ENCODE peak calls at places on chromosomes 3 and 15, in eight cellular contexts. N, L, W, I, P, B, O and J are unnamed samples.

GRCh38 chr3:8629151-8630021 is 15.2 kb downstream of the SSUH2 start:
- DNase-seq in I (peak; percentile 71), P (no peak), B (peak; percentile 30), N (peak; percentile 91), W (peak; percentile 82), L (peak; percentile 94), O (no peak), J (no peak)

GRCh38 chr3:22585504-22585903 is 617.6 kb upstream of the UBE2E2 start:
- DNase-seq in W (no peak), B (no peak), N (no peak), L (no peak), O (no peak), I (no peak), P (no peak), J (no peak)

GRCh38 chr3:162684260-162684659 is 1187.7 kb downstream of the OTOL1 start:
- DNase-seq in L (no peak), P (no peak), B (no peak), I (no peak), W (no peak), N (no peak), O (no peak), J (no peak)

GRCh38 chr3:152830245-152830644 is 4.7 kb upstream of the P2RY1 start:
- DNase-seq in N (no peak), B (no peak), O (no peak), P (no peak), W (no peak), I (no peak), L (no peak), J (no peak)

GRCh38 chr3:69214241-69214640 is 91.8 kb upstream of the LMOD3 start:
- DNase-seq in O (no peak), B (no peak), N (no peak), P (no peak), W (no peak), I (no peak), L (no peak), J (no peak)

GRCh38 chr3:89787995-89788394 is 680.6 kb downstream of the EPHA3 start:
- DNase-seq in N (no peak), I (no peak), W (no peak), O (no peak), P (no peak), L (no peak), B (no peak), J (no peak)

GRCh38 chr3:23248594-23249131 is 45.5 kb downstream of the UBE2E2 start:
- DNase-seq in B (no peak), W (no peak), N (no peak), P (no peak), L (no peak), I (no peak), O (no peak), J (peak; percentile 39)

GRCh38 chr3:11919390-11919789 is 72.7 kb upstream of the TAMM41 start:
- DNase-seq in B (no peak), L (peak; percentile 20), W (no peak), O (no peak), P (no peak), N (no peak), I (no peak), J (no peak)

GRCh38 chr3:124207873-124208473 is 216.0 kb upstream of the ROPN1 start:
- DNase-seq in L (no peak), W (no peak), O (no peak), B (no peak), N (no peak), P (no peak), I (no peak), J (no peak)

GRCh38 chr15:83816124-83816883 is 162.4 kb downstream of the ADAMTSL3 start:
- DNase-seq in P (no peak), I (no peak), L (no peak), O (no peak), B (no peak), N (no peak), W (no peak), J (no peak)

GRCh38 chr15:47661661-47662180 is 55.6 kb upstream of the SEMA6D start:
- DNase-seq in P (no peak), L (no peak), W (no peak), N (no peak), B (no peak), O (no peak), I (no peak), J (no peak)

GRCh38 chr3:130312374-130312773 is 33.1 kb upstream of the COL6A5 start:
- DNase-seq in P (no peak), N (no peak), L (no peak), W (no peak), B (no peak), I (no peak), O (no peak), J (no peak)

GRCh38 chr3:66392966-66393485 is 107.8 kb downstream of the LRIG1 start:
- DNase-seq in N (peak; percentile 9), I (peak; percentile 48), B (no peak), O (no peak), P (no peak), L (no peak), W (no peak), J (no peak)

GRCh38 chr3:43641306-43642114 is 19.7 kb upstream of the ANO10 start:
- DNase-seq in N (no peak), W (no peak), B (no peak), I (no peak), L (no peak), O (no peak), P (no peak), J (no peak)

GRCh38 chr3:64974401-64974800 is 286.6 kb upstream of the ADAMTS9 start:
- DNase-seq in B (no peak), O (no peak), L (no peak), W (no peak), P (no peak), I (no peak), N (no peak), J (no peak)

GRCh38 chr3:27613846-27614500 is 108.2 kb downstream of the EOMES start:
- DNase-seq in B (no peak), P (no peak), W (no peak), N (no peak), I (no peak), L (no peak), O (no peak), J (no peak)

DNA sequence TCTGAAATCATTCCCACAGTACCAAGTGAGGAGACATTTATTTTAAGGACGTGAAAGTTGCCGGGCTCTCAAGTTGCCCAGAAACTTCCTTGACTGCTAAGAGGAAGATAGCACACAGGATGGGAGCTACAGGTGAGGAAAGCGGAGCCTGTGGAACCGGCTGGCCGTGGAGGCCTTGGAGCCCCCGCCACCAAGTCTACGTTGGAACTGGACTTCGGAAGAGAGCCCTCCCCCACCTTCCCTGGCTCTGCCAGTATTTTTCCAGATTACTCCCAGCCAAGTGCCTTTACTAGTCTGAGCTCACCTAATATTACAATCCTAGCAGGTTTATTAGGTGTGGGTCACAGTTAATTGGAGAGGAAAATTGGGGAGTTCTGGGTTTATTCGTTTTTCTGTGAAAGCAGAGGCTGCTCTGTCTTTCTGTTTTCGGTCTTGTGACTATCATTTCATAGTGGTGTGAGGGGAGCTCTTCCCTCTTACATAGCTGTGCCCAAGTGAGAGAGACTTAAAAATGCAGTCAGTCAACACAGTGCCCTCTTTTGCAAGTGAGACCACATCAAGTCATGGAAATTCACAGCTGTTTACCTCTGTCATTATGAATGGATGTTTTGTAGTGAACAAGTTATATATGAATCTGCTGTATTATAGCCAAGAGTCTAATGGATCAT is 6.8 kb downstream of the BOC start:
- DNase-seq in B (no peak), P (no peak), W (no peak), O (no peak), L (no peak), I (no peak), N (no peak), J (no peak)
- H3K4me1 ChIP-seq in B (peaks cover 8% of the 10 kb centered on the region), P (no peaks in the 10 kb centered on the region), W (no peaks in the 10 kb centered on the region), O (no peaks in the 10 kb centered on the region), L (no peaks in the 10 kb centered on the region), I (peaks cover 88% of the 10 kb centered on the region), N (no peaks in the 10 kb centered on the region), J (peaks cover 49% of the 10 kb centered on the region)

GRCh38 chr15:80923668-80924067 is 66.0 kb downstream of the MESD start:
- DNase-seq in P (no peak), W (no peak), B (no peak), I (no peak), O (no peak), L (peak; percentile 5), N (no peak), J (no peak)

GRCh38 chr15:80921736-80922135 is 67.9 kb downstream of the MESD start:
- DNase-seq in N (no peak), L (no peak), W (no peak), P (no peak), I (no peak), O (no peak), B (no peak), J (no peak)

GRCh38 chr15:80925597-80926059 is 64.0 kb downstream of the MESD start:
- DNase-seq in L (peak; percentile 72), O (no peak), N (no peak), P (no peak), W (no peak), B (peak; percentile 15), I (no peak), J (no peak)

GRCh38 chr15:80926126-80926525 is 63.5 kb downstream of the MESD start:
- DNase-seq in O (no peak), P (no peak), L (peak; percentile 51), B (no peak), I (no peak), N (no peak), W (no peak), J (no peak)

DNA sequence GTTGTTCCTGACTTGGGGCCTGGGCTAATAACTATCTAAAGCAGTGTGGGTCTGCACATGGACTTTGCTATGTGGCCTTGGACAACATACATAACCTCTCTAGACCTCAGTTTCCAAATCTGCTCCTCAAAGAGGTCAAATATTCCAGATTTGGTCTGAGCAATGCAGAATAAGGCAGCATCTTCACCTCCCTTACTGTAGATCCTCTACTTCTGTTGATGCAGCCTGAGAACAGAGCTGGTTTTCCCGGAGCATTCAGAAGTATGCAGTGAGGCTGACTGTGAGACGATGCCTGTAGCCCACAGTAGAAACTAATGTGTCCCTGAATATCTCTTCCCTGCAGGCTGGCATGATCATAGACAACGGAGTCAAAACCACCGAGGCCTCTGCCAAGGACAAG is 65.3 kb downstream of the MESD start:
- DNase-seq in B (no peak), W (no peak), O (no peak), I (no peak), P (no peak), L (peak; percentile 26), N (no peak), J (no peak)
- H3K4me1 ChIP-seq in B (no peaks in the 10 kb centered on the region), W (no peaks in the 10 kb centered on the region), O (peaks cover 10% of the 10 kb centered on the region), I (no peaks in the 10 kb centered on the region), P (no peaks in the 10 kb centered on the region), L (no peaks in the 10 kb centered on the region), N (no peaks in the 10 kb centered on the region), J (no peaks in the 10 kb centered on the region)

GRCh38 chr15:90035835-90036220 is 34.7 kb downstream of the ZNF710 start:
- DNase-seq in O (no peak), L (no peak), I (peak; percentile 67), P (no peak), W (no peak), B (peak; percentile 63), N (peak; percentile 57), J (peak; percentile 77)
- H3K4me1 ChIP-seq in O (peaks cover 39% of the 10 kb centered on the region), L (no peaks in the 10 kb centered on the region), I (peaks cover 52% of the 10 kb centered on the region), P (peaks cover 43% of the 10 kb centered on the region), W (peaks cover 33% of the 10 kb centered on the region), B (peaks cover 86% of the 10 kb centered on the region), N (peaks cover 19% of the 10 kb centered on the region), J (peaks cover 56% of the 10 kb centered on the region)

DNA sequence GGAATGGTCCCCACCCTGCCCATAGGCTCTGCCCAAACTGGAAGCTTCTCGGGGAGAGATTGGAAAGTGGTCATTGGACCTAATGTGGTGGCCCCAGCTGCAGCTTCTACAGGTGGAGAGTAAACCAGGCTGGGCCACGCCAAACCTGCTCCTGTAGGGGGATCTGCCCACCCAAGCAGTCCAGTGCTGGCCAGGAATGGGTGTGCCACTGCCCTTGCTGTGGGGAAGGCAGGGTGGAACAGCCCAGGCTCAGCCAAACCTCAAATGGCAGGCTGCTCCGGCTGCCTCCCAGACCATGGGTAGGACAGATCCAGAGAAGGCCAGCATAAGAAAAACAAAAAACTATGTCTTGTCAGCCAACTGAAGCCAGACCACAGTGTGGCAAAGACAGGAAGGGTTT is 267.4 kb downstream of the UACA start:
- DNase-seq in N (no peak), I (no peak), P (no peak), O (no peak), W (no peak), L (no peak), B (no peak), J (no peak)
- H3K4me1 ChIP-seq in N (no peaks in the 10 kb centered on the region), I (no peaks in the 10 kb centered on the region), P (peaks cover 28% of the 10 kb centered on the region), O (peaks cover 38% of the 10 kb centered on the region), W (no peaks in the 10 kb centered on the region), L (no peaks in the 10 kb centered on the region), B (peaks cover 7% of the 10 kb centered on the region), J (no peaks in the 10 kb centered on the region)